ENCODE peak calls at places on chromosomes 4 and X, in seven cellular contexts. One of them, this sample, is unnamed. For H3K36me3, the result is how much of the 10 kb centered on the place peaks cover.

GRCh38 chrX:101409043-101409442 is 1.0 kb downstream of the HNRNPH2 start:
- DNase-seq in Peyer's patch: no peak
- DNase-seq in tibial nerve: no peak
- DNase-seq in uterus: no peak
- DNase-seq in adrenal gland: peak
- DNase-seq in body of pancreas: no peak
- DNase-seq in stomach: no peak
- DNase-seq in this sample: no peak

GRCh38 chr4:114103908-114104307 is 124.5 kb upstream of the ARSJ start:
- DNase-seq in Peyer's patch: no peak
- DNase-seq in tibial nerve: no peak
- DNase-seq in uterus: no peak
- DNase-seq in adrenal gland: no peak
- DNase-seq in body of pancreas: no peak
- DNase-seq in stomach: no peak
- DNase-seq in this sample: no peak

GRCh38 chrX:10534611-10535010 is 85.8 kb downstream of the MID1 start:
- DNase-seq in Peyer's patch: no peak
- DNase-seq in tibial nerve: no peak
- DNase-seq in uterus: no peak
- DNase-seq in adrenal gland: no peak
- DNase-seq in body of pancreas: no peak
- DNase-seq in stomach: no peak
- DNase-seq in this sample: no peak

GRCh38 chrX:68822641-68823410 is 6.0 kb upstream of the EFNB1 start:
- DNase-seq in Peyer's patch: no peak
- DNase-seq in tibial nerve: no peak
- DNase-seq in uterus: peak
- DNase-seq in adrenal gland: peak
- DNase-seq in body of pancreas: peak
- DNase-seq in stomach: no peak
- DNase-seq in this sample: no peak

GRCh38 chrX:149145845-149146285 is 359.2 kb downstream of the IDS start:
- DNase-seq in Peyer's patch: no peak
- DNase-seq in tibial nerve: no peak
- DNase-seq in uterus: no peak
- DNase-seq in adrenal gland: no peak
- DNase-seq in body of pancreas: no peak
- DNase-seq in stomach: no peak
- DNase-seq in this sample: no peak

GRCh38 chrX:151476597-151476996 is 79.6 kb downstream of the VMA21 start:
- DNase-seq in Peyer's patch: no peak
- DNase-seq in tibial nerve: no peak
- DNase-seq in uterus: no peak
- DNase-seq in adrenal gland: no peak
- DNase-seq in body of pancreas: no peak
- DNase-seq in stomach: no peak
- DNase-seq in this sample: no peak

GRCh38 chr4:171265190-171265818 is 547.9 kb upstream of the GALNTL6 start:
- DNase-seq in Peyer's patch: no peak
- DNase-seq in tibial nerve: no peak
- DNase-seq in uterus: no peak
- DNase-seq in adrenal gland: no peak
- DNase-seq in body of pancreas: no peak
- DNase-seq in stomach: no peak
- DNase-seq in this sample: no peak

GRCh38 chr4:87559090-87559837 is 30.1 kb upstream of the SPARCL1 start:
- DNase-seq in Peyer's patch: no peak
- DNase-seq in tibial nerve: no peak
- DNase-seq in uterus: no peak
- DNase-seq in adrenal gland: peak
- DNase-seq in body of pancreas: no peak
- DNase-seq in stomach: peak
- DNase-seq in this sample: peak

GRCh38 chr4:128068927-128069326 is 7.8 kb downstream of the LARP1B start:
- DNase-seq in Peyer's patch: no peak
- DNase-seq in tibial nerve: no peak
- DNase-seq in uterus: no peak
- DNase-seq in adrenal gland: peak
- DNase-seq in body of pancreas: no peak
- DNase-seq in stomach: no peak
- DNase-seq in this sample: no peak

GRCh38 chr4:121182296-121182695 is 18.2 kb upstream of the TNIP3 start:
- DNase-seq in Peyer's patch: no peak
- DNase-seq in tibial nerve: no peak
- DNase-seq in uterus: no peak
- DNase-seq in adrenal gland: no peak
- DNase-seq in body of pancreas: no peak
- DNase-seq in stomach: no peak
- DNase-seq in this sample: no peak

GRCh38 chrX:131288188-131288587 is 918 bp downstream of the IGSF1 start:
- DNase-seq in Peyer's patch: no peak
- DNase-seq in tibial nerve: no peak
- DNase-seq in uterus: no peak
- DNase-seq in adrenal gland: no peak
- DNase-seq in body of pancreas: no peak
- DNase-seq in stomach: no peak
- DNase-seq in this sample: no peak

GRCh38 chrX:105471597-105471996 is 251.1 kb upstream of the TEX13A start:
- DNase-seq in Peyer's patch: no peak
- DNase-seq in tibial nerve: no peak
- DNase-seq in uterus: no peak
- DNase-seq in adrenal gland: no peak
- DNase-seq in body of pancreas: no peak
- DNase-seq in stomach: no peak
- DNase-seq in this sample: no peak

GRCh38 chr4:113109106-113109740 is 59.8 kb downstream of the ANK2 start:
- DNase-seq in Peyer's patch: no peak
- DNase-seq in tibial nerve: no peak
- DNase-seq in uterus: no peak
- DNase-seq in adrenal gland: peak
- DNase-seq in body of pancreas: peak
- DNase-seq in stomach: no peak
- DNase-seq in this sample: no peak

GRCh38 chr4:6178757-6179156 is 21.6 kb downstream of the JAKMIP1 start:
- DNase-seq in Peyer's patch: no peak
- DNase-seq in tibial nerve: no peak
- DNase-seq in uterus: no peak
- DNase-seq in adrenal gland: no peak
- DNase-seq in body of pancreas: no peak
- DNase-seq in stomach: no peak
- DNase-seq in this sample: no peak

GRCh38 chr4:159248383-159249178 is 145.7 kb downstream of the RAPGEF2 start:
- DNase-seq in Peyer's patch: no peak
- DNase-seq in tibial nerve: no peak
- DNase-seq in uterus: no peak
- DNase-seq in adrenal gland: no peak
- DNase-seq in body of pancreas: no peak
- DNase-seq in stomach: no peak
- DNase-seq in this sample: no peak

GRCh38 chr4:97252615-97253154 is 890.6 kb downstream of the STPG2 start:
- DNase-seq in Peyer's patch: no peak
- DNase-seq in tibial nerve: no peak
- DNase-seq in uterus: no peak
- DNase-seq in adrenal gland: no peak
- DNase-seq in body of pancreas: no peak
- DNase-seq in stomach: no peak
- DNase-seq in this sample: no peak

GRCh38 chrX:307261-308111 is 11.1 kb downstream of the GTPBP6 start:
- DNase-seq in Peyer's patch: no peak
- DNase-seq in tibial nerve: no peak
- DNase-seq in uterus: no peak
- DNase-seq in adrenal gland: no peak
- DNase-seq in body of pancreas: no peak
- DNase-seq in stomach: no peak
- DNase-seq in this sample: no peak

GRCh38 chr4:7327341-7327885 is 107.3 kb downstream of the PSAPL1 start:
- DNase-seq in Peyer's patch: peak
- DNase-seq in tibial nerve: no peak
- DNase-seq in uterus: no peak
- DNase-seq in adrenal gland: no peak
- DNase-seq in body of pancreas: no peak
- DNase-seq in stomach: no peak
- DNase-seq in this sample: no peak

GRCh38 chrX:79161655-79162054 is 17.2 kb downstream of the GPR174 start:
- DNase-seq in Peyer's patch: no peak
- DNase-seq in tibial nerve: no peak
- DNase-seq in uterus: no peak
- DNase-seq in adrenal gland: no peak
- DNase-seq in body of pancreas: no peak
- DNase-seq in stomach: no peak
- DNase-seq in this sample: no peak

GRCh38 chr4:40626183-40626990 is 3.3 kb downstream of the RBM47 start:
- DNase-seq in Peyer's patch: no peak
- DNase-seq in tibial nerve: no peak
- DNase-seq in uterus: no peak
- DNase-seq in adrenal gland: peak
- DNase-seq in body of pancreas: peak
- DNase-seq in stomach: no peak
- DNase-seq in this sample: no peak

GRCh38 chr4:40630335-40631021 is 814 bp upstream of the RBM47 start:
- DNase-seq in Peyer's patch: peak
- DNase-seq in tibial nerve: peak
- DNase-seq in uterus: peak
- DNase-seq in adrenal gland: peak
- DNase-seq in body of pancreas: peak
- DNase-seq in stomach: peak
- DNase-seq in this sample: peak

GRCh38 chr4:40628888-40629287 is 776 bp downstream of the RBM47 start:
- DNase-seq in Peyer's patch: no peak
- DNase-seq in tibial nerve: no peak
- DNase-seq in uterus: no peak
- DNase-seq in adrenal gland: peak
- DNase-seq in body of pancreas: no peak
- DNase-seq in stomach: no peak
- DNase-seq in this sample: no peak

GRCh38 chr4:40627540-40627939 is 2.1 kb downstream of the RBM47 start:
- DNase-seq in Peyer's patch: no peak
- DNase-seq in tibial nerve: no peak
- DNase-seq in uterus: no peak
- DNase-seq in adrenal gland: no peak
- DNase-seq in body of pancreas: no peak
- DNase-seq in stomach: no peak
- DNase-seq in this sample: no peak

DNA sequence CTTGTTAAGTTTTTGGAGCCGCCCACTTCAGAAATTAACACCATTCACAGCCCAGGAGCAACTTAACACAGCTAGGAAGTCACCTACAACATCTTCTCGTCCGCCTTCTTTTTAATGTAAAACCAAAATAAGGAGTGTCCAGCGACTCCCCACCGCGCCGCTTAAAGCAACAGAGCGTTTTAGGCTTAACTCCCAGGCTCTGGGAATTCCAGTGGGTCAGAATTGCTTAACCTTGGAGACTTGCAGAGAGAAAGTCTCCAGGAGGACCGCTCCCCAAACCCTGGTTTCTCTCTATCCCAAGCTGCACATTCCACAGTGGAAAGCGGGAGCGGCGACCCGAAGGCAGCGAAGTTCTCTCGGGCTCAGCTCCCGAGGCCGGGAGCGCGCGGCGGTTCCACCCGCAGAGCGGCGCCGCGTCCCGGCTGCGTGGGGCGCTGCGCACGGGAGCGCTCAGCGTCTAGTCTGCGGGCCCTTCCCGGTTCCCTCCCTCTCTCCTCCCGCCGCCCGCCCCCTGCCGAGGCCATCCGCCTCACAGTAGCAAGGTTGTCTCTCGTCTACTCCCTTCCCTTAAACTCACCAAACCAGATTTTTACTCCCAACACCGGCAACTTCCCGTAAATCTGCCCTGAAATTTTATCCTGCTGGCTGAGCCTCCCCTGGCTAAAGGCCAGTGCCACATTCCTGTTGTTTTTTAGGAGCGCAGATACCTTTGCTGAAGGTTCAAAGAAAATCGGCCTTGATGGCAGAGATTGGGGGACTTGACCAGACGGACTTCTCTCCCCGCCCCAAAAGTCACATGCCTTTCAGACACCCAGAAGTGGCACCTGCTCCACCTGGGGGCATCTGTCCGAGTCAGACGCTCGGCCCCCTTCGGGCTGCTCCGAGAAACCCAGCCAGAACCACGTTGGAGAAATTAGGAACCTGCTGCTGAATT is at the start of gene RBM47:
- DNase-seq in Peyer's patch: peak
- DNase-seq in tibial nerve: peak
- DNase-seq in uterus: peak
- DNase-seq in adrenal gland: peak
- DNase-seq in body of pancreas: peak
- DNase-seq in stomach: peak
- DNase-seq in this sample: peak
- TF ChIP-seq POLR2A in Peyer's patch: peak
- TF ChIP-seq POLR2A in tibial nerve: no peak
- TF ChIP-seq POLR2A in uterus: no peak
- TF ChIP-seq POLR2A in adrenal gland: peak
- TF ChIP-seq POLR2A in body of pancreas: peak
- TF ChIP-seq POLR2A in stomach: no peak
- TF ChIP-seq POLR2A in this sample: no peak

GRCh38 chr4:3186609-3187008 is 62.4 kb upstream of the MSANTD1 start:
- DNase-seq in Peyer's patch: no peak
- DNase-seq in tibial nerve: no peak
- DNase-seq in uterus: no peak
- DNase-seq in adrenal gland: no peak
- DNase-seq in body of pancreas: no peak
- DNase-seq in stomach: no peak
- DNase-seq in this sample: no peak
- H3K36me3 ChIP-seq in Peyer's patch: under half
- H3K36me3 ChIP-seq in tibial nerve: under half
- H3K36me3 ChIP-seq in uterus: under half
- H3K36me3 ChIP-seq in adrenal gland: under half
- H3K36me3 ChIP-seq in body of pancreas: under half
- H3K36me3 ChIP-seq in stomach: half or more
- H3K36me3 ChIP-seq in this sample: under half

GRCh38 chr4:82428969-82429727 is 1.1 kb downstream of the HNRNPDL start:
- DNase-seq in Peyer's patch: peak
- DNase-seq in tibial nerve: peak
- DNase-seq in uterus: peak
- DNase-seq in adrenal gland: peak
- DNase-seq in body of pancreas: peak
- DNase-seq in stomach: peak
- DNase-seq in this sample: peak
- TF ChIP-seq POLR2A in Peyer's patch: peak
- TF ChIP-seq POLR2A in tibial nerve: peak
- TF ChIP-seq POLR2A in uterus: peak
- TF ChIP-seq POLR2A in adrenal gland: peak
- TF ChIP-seq POLR2A in body of pancreas: peak
- TF ChIP-seq POLR2A in stomach: no peak
- TF ChIP-seq POLR2A in this sample: peak

DNA sequence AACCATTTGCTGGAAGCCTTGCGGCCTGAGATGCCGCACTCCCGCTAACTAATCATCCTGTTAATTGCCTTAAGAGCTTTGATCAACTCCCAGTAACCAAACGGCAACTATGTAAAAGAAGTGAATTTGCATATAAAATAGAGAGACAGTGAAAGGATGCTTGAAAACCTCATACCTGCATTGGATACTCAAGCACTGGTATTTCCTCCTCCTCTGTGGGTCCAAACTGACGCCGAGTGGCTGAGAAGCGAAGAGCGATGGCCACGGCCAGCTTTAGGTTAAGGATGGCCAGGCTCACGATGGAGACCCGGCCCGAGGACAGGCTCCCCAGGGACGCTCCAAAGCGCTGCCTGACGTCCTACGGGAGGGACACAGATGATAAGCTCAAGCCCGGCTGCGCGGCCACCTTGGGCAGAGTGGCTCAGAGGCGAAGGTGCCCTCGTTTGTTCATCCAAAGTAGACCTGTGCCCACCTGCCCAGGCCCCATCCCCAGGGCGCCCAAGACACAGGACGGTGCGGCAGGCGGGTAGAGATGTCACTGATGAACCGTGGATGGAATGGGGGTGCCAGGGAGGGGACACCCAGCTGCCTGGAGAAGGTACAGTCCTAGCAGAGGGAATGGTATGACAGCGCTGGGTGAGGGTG is 43.6 kb downstream of the ACOX3 start:
- DNase-seq in Peyer's patch: no peak
- DNase-seq in tibial nerve: no peak
- DNase-seq in uterus: no peak
- DNase-seq in adrenal gland: no peak
- DNase-seq in body of pancreas: no peak
- DNase-seq in stomach: no peak
- DNase-seq in this sample: no peak
- H3K36me3 ChIP-seq in Peyer's patch: under half
- H3K36me3 ChIP-seq in tibial nerve: under half
- H3K36me3 ChIP-seq in uterus: under half
- H3K36me3 ChIP-seq in adrenal gland: under half
- H3K36me3 ChIP-seq in body of pancreas: under half
- H3K36me3 ChIP-seq in stomach: half or more
- H3K36me3 ChIP-seq in this sample: under half